ENCODE peak calls at places on chromosomes 13 and 19, in ten cellular contexts. T is CD8-positive, alpha-beta T cell; J is astrocyte; A is heart left ventricle; L is effector memory CD4-positive, alpha-beta T cell; Q is OCI-LY7; N is tibial artery; B is ascending aorta; I is transverse colon; X is aorta. S is an unnamed sample.
A peak's percentile ranks its signal among the peaks of the same experiment; 100 is the strongest.

GRCh38 chr19:5695649-5696195 is 5.6 kb downstream of the RPL36 start:
- DNase-seq in J (no peak), I (no peak), A (no peak), T (no peak), L (no peak), X (no peak), N (no peak), B (no peak), Q (no peak), S (no peak)

GRCh38 chr19:50555447-50556235 is 12.6 kb downstream of the LRRC4B start:
- DNase-seq in J (no peak), A (no peak), Q (no peak), I (no peak), N (no peak), T (no peak), L (no peak), B (no peak), X (no peak), S (no peak)

GRCh38 chr13:30192320-30193093 is 114.8 kb downstream of the KATNAL1 start:
- DNase-seq in J (no peak), T (no peak), L (no peak), B (no peak), A (no peak), I (no peak), Q (no peak), N (no peak), X (no peak), S (no peak)

GRCh38 chr19:2045501-2046045 is 5.5 kb downstream of the MKNK2 start:
- DNase-seq in L (no peak), I (no peak), A (no peak), J (no peak), Q (no peak), X (peak; percentile 53), B (peak; percentile 60), T (no peak), N (no peak), S (no peak)

GRCh38 chr19:39997595-39998216 is 846 bp downstream of the ZNF546 start:
- DNase-seq in Q (no peak), X (no peak), I (no peak), N (no peak), L (no peak), A (no peak), T (no peak), B (no peak), J (peak; percentile 14), S (no peak)

GRCh38 chr13:111899714-111900389 is 167.1 kb upstream of the SOX1 start:
- DNase-seq in A (no peak), Q (no peak), T (peak; percentile 21), X (no peak), N (peak; percentile 42), B (no peak), L (no peak), I (no peak), J (no peak), S (no peak)

GRCh38 chr13:102903659-102904407 is 58.0 kb downstream of the ERCC5 start:
- DNase-seq in L (no peak), T (no peak), A (no peak), B (no peak), N (no peak), I (no peak), X (no peak), Q (peak; percentile 30), J (no peak), S (no peak)

GRCh38 chr19:41186971-41187883 is 5.8 kb upstream of the CYP2S1 start:
- DNase-seq in T (no peak), N (no peak), J (no peak), I (no peak), Q (no peak), L (no peak), A (no peak), B (no peak), X (no peak), S (no peak)

GRCh38 chr19:33329727-33330126 is 27.4 kb upstream of the CEBPA start:
- DNase-seq in J (no peak), T (no peak), N (no peak), Q (no peak), B (no peak), X (no peak), I (no peak), A (no peak), L (no peak), S (no peak)

GRCh38 chr19:33334271-33334670 is 31.9 kb upstream of the CEBPA start:
- DNase-seq in N (no peak), A (no peak), B (no peak), I (no peak), X (no peak), J (no peak), L (no peak), T (no peak), Q (no peak), S (no peak)

GRCh38 chr19:33333615-33334014 is 31.3 kb upstream of the CEBPA start:
- DNase-seq in A (no peak), I (no peak), B (no peak), Q (no peak), L (no peak), N (no peak), X (no peak), T (no peak), J (no peak), S (no peak)

GRCh38 chr19:33333151-33333550 is 30.8 kb upstream of the CEBPA start:
- DNase-seq in N (no peak), J (no peak), T (no peak), I (no peak), A (no peak), B (no peak), L (no peak), Q (no peak), X (no peak), S (no peak)

GRCh38 chr19:33332248-33332647 is 29.9 kb upstream of the CEBPA start:
- DNase-seq in B (no peak), L (no peak), Q (no peak), I (no peak), T (no peak), X (peak; percentile 62), J (no peak), N (no peak), A (no peak), S (no peak)
- H3K4me1 ChIP-seq in B (no peaks in the 10 kb centered on the region), L (no peaks in the 10 kb centered on the region), Q (no peaks in the 10 kb centered on the region), I (no peaks in the 10 kb centered on the region), T (no peaks in the 10 kb centered on the region), X (no peaks in the 10 kb centered on the region), J (no peaks in the 10 kb centered on the region), N (no peaks in the 10 kb centered on the region), A (no peaks in the 10 kb centered on the region), S (no peaks in the 10 kb centered on the region)

GRCh38 chr19:33404506-33404905 is 31.0 kb downstream of the CEBPG start:
- DNase-seq in N (peak; percentile 45), I (peak; percentile 2), A (no peak), L (no peak), T (no peak), Q (no peak), X (peak; percentile 50), J (no peak), B (no peak), S (no peak)

GRCh38 chr19:33407140-33407551 is 33.6 kb downstream of the CEBPG start:
- DNase-seq in I (no peak), X (no peak), N (no peak), A (no peak), J (no peak), Q (no peak), B (no peak), L (no peak), T (no peak), S (no peak)

GRCh38 chr19:33406521-33407139 is 33.1 kb downstream of the CEBPG start:
- DNase-seq in N (peak; percentile 81), I (peak; percentile 82), J (no peak), A (peak; percentile 72), T (peak; percentile 86), L (peak; percentile 54), B (peak; percentile 81), X (peak; percentile 83), Q (peak; percentile 56), S (peak; percentile 57)

GRCh38 chr19:33404916-33405315 is 31.4 kb downstream of the CEBPG start:
- DNase-seq in T (no peak), Q (no peak), J (no peak), X (peak; percentile 43), I (peak; percentile 6), A (no peak), B (no peak), N (peak; percentile 43), L (no peak), S (no peak)

GRCh38 chr19:33405491-33406461 is 32.3 kb downstream of the CEBPG start:
- DNase-seq in A (no peak), Q (no peak), X (peak; percentile 53), J (no peak), L (no peak), B (no peak), T (no peak), I (no peak), N (peak; percentile 41), S (no peak)
- H3K4me1 ChIP-seq in A (peaks cover 4% of the 10 kb centered on the region), Q (no peaks in the 10 kb centered on the region), X (no peaks in the 10 kb centered on the region), J (no peaks in the 10 kb centered on the region), L (no peaks in the 10 kb centered on the region), B (no peaks in the 10 kb centered on the region), T (no peaks in the 10 kb centered on the region), I (no peaks in the 10 kb centered on the region), N (no peaks in the 10 kb centered on the region), S (no peaks in the 10 kb centered on the region)

GRCh38 chr19:56103027-56103614 is 18.0 kb downstream of the ZNF787 start:
- DNase-seq in Q (no peak), X (no peak), A (no peak), I (no peak), L (no peak), J (no peak), B (no peak), T (no peak), N (no peak), S (no peak)
- H3K4me1 ChIP-seq in Q (no peaks in the 10 kb centered on the region), X (no peaks in the 10 kb centered on the region), A (peaks cover 29% of the 10 kb centered on the region), I (peaks cover 22% of the 10 kb centered on the region), L (peaks cover 10% of the 10 kb centered on the region), J (no peaks in the 10 kb centered on the region), B (no peaks in the 10 kb centered on the region), T (peaks cover 8% of the 10 kb centered on the region), N (peaks cover 21% of the 10 kb centered on the region), S (peaks cover 6% of the 10 kb centered on the region)

GRCh38 chr19:10747674-10748073 is 29.8 kb downstream of the DNM2 start:
- DNase-seq in Q (no peak), A (no peak), T (no peak), N (no peak), X (no peak), J (no peak), B (no peak), L (no peak), I (peak; percentile 45), S (no peak)

GRCh38 chr19:10749435-10750384 is 31.8 kb downstream of the DNM2 start:
- DNase-seq in J (no peak), Q (no peak), X (no peak), L (no peak), I (peak; percentile 84), B (no peak), T (no peak), N (no peak), A (no peak), S (no peak)

GRCh38 chr19:10747271-10747670 is 29.4 kb downstream of the DNM2 start:
- DNase-seq in X (no peak), I (peak; percentile 88), J (no peak), L (no peak), Q (no peak), T (no peak), B (no peak), N (no peak), A (no peak), S (no peak)

GRCh38 chr19:10748195-10748923 is 30.5 kb downstream of the DNM2 start:
- DNase-seq in L (no peak), N (no peak), Q (no peak), X (no peak), J (no peak), B (no peak), I (no peak), A (no peak), T (no peak), S (no peak)

DNA sequence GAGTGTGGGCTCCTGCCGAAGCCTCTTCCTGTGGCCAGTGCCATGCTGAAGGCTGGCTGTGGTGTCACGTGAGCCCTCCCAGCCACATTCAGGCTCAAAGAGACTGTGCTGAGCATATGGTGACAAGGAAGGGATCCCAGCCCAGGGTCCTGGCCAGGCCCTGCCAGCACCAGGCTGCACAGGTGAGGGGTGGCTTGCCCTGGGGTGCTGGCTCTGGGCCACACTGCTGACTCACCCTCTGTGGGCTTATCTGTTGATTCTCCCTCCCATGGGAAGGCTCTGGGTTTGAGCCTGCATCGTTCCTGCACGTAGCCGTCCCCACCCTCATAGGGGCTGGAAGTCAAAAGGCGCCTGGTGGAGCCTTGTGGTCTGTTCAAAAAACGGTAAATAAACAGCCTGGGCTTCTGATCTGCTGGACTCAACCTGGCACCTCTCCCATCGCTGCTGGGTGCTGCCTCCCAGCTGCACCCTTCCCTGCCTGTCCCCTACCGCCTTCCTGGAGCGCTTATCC is 31.1 kb downstream of the DNM2 start:
- DNase-seq in L (no peak), N (no peak), T (no peak), A (peak; percentile 77), Q (no peak), X (peak; percentile 67), I (peak; percentile 86), J (peak; percentile 22), B (no peak), S (peak; percentile 39)
- H3K4me1 ChIP-seq in L (peaks cover 15% of the 10 kb centered on the region), N (peaks cover 28% of the 10 kb centered on the region), T (peaks cover 51% of the 10 kb centered on the region), A (peaks cover 87% of the 10 kb centered on the region), Q (peaks cover 8% of the 10 kb centered on the region), X (no peaks in the 10 kb centered on the region), I (peaks cover 52% of the 10 kb centered on the region), J (peaks cover 22% of the 10 kb centered on the region), B (peaks cover 13% of the 10 kb centered on the region), S (peaks cover 29% of the 10 kb centered on the region)